ENCODE peak calls at places on chromosomes 4 and X, in eight cellular contexts. K is frontal cortex, H is endothelial cell of umbilical vein, M is glomerular endothelial cell, T is KBM-7, Z is Right ventricle myocardium superior, S is posterior vena cava, L is BJ. R is an unnamed sample.

GRCh38 chr4:184595430-184595829 is 53.8 kb downstream of the CASP3 start:
- DNase-seq in K (no peak), H (no peak), M (no peak), T (no peak), Z (no peak), S (no peak), L (no peak), R (no peak)

GRCh38 chrX:75547783-75548182 is 24.9 kb upstream of the ZDHHC15 start:
- DNase-seq in K (no peak), H (no peak), M (no peak), T (peak), Z (peak), S (no peak), L (no peak), R (no peak)

GRCh38 chr4:161573836-161574235 is 590.0 kb downstream of the FSTL5 start:
- DNase-seq in K (no peak), H (peak), M (no peak), T (peak), Z (no peak), S (no peak), L (no peak), R (no peak)

GRCh38 chrX:140492360-140492994 is 12.4 kb downstream of the SOX3 start:
- DNase-seq in K (no peak), H (no peak), M (no peak), T (no peak), Z (no peak), S (no peak), L (no peak), R (no peak)

GRCh38 chr4:48254381-48255072 is 15.1 kb downstream of the TEC start:
- DNase-seq in K (no peak), H (no peak), M (no peak), T (no peak), Z (no peak), S (no peak), L (no peak), R (peak)

GRCh38 chr4:11053601-11054000 is 369.0 kb upstream of the CLNK start:
- DNase-seq in K (no peak), H (no peak), M (no peak), T (no peak), Z (no peak), S (no peak), L (no peak), R (no peak)

GRCh38 chr4:10123227-10124101 is 6.9 kb upstream of the WDR1 start:
- DNase-seq in K (no peak), H (peak), M (peak), T (peak), Z (peak), S (no peak), L (no peak), R (no peak)

GRCh38 chr4:149553959-149554520 is 261.6 kb downstream of the IQCM start:
- DNase-seq in K (no peak), H (no peak), M (no peak), T (no peak), Z (no peak), S (no peak), L (no peak), R (no peak)

GRCh38 chr4:89537281-89537680 is 229.7 kb upstream of the GPRIN3 start:
- DNase-seq in K (no peak), H (peak), M (no peak), T (no peak), Z (no peak), S (no peak), L (no peak), R (no peak)

GRCh38 chrX:153524234-153524633 is 6.8 kb downstream of the ATP2B3 start:
- DNase-seq in K (no peak), H (no peak), M (no peak), T (no peak), Z (no peak), S (no peak), L (no peak), R (no peak)

GRCh38 chr4:187685247-187685646 is 310.3 kb upstream of the ZFP42 start:
- DNase-seq in K (no peak), H (no peak), M (no peak), T (no peak), Z (no peak), S (no peak), L (no peak), R (no peak)

GRCh38 chrX:108122748-108123147 is 31.2 kb downstream of the ATG4A start:
- DNase-seq in K (no peak), H (peak), M (no peak), T (peak), Z (no peak), S (no peak), L (peak), R (peak)

GRCh38 chr4:43339435-43339834 is 446.9 kb downstream of the GRXCR1 start:
- DNase-seq in K (no peak), H (no peak), M (no peak), T (no peak), Z (no peak), S (no peak), L (no peak), R (no peak)

GRCh38 chrX:110665636-110666035 is 130.0 kb downstream of the CHRDL1 start:
- DNase-seq in K (no peak), H (no peak), M (no peak), T (peak), Z (peak), S (peak), L (no peak), R (peak)

GRCh38 chrX:131633285-131633917 is 89.5 kb downstream of the OR13H1 start:
- DNase-seq in K (peak), H (peak), M (peak), T (peak), Z (no peak), S (no peak), L (no peak), R (peak)

GRCh38 chr4:153809307-153809706 is 20.4 kb upstream of the SFRP2 start:
- DNase-seq in K (no peak), H (no peak), M (no peak), T (no peak), Z (no peak), S (no peak), L (no peak), R (no peak)

GRCh38 chrX:13938053-13938765 is 91.5 kb downstream of the GEMIN8 start:
- DNase-seq in K (peak), H (no peak), M (no peak), T (peak), Z (peak), S (no peak), L (no peak), R (no peak)

GRCh38 chrX:19647731-19648588 is 132.7 kb upstream of the MAP3K15 start:
- DNase-seq in K (no peak), H (no peak), M (no peak), T (no peak), Z (no peak), S (no peak), L (no peak), R (no peak)

GRCh38 chrX:134513091-134513490 is 53.1 kb downstream of the HPRT1 start:
- DNase-seq in K (no peak), H (no peak), M (no peak), T (no peak), Z (no peak), S (no peak), L (no peak), R (no peak)

GRCh38 chr4:153988446-153988845 is 199.6 kb upstream of the SFRP2 start:
- DNase-seq in K (no peak), H (no peak), M (no peak), T (no peak), Z (no peak), S (no peak), L (no peak), R (no peak)

GRCh38 chr4:7513731-7514130 is 79.0 kb upstream of the PSAPL1 start:
- DNase-seq in K (no peak), H (no peak), M (no peak), T (no peak), Z (no peak), S (no peak), L (peak), R (no peak)

GRCh38 chr4:110197421-110198398 is 705 bp downstream of the ELOVL6 start:
- DNase-seq in K (peak), H (peak), M (no peak), T (peak), Z (peak), S (peak), L (no peak), R (no peak)

R was measured in AG09319.